ENCODE peak calls at places on chromosomes 16 and 17, in five cellular contexts. Q is H1, X is HCT116, U is K562, D is HepG2. C is an unnamed sample.

GRCh38 chr17:3647251-3647650 is 10.7 kb downstream of the CTNS start:
- DNase-seq in Q (no peak), X (no peak), D (no peak), U (no peak), C (no peak)

GRCh38 chr17:50212121-50212843 is 10.9 kb upstream of the COL1A1 start:
- DNase-seq in U (peak; percentile 83), D (no peak), Q (peak; percentile 39), X (no peak), C (no peak)

GRCh38 chr17:76691379-76692191 is 19.2 kb downstream of the MXRA7 start:
- DNase-seq in U (no peak), D (peak; percentile 86), X (no peak), Q (no peak), C (no peak)

GRCh38 chr17:81153340-81153803 is 11.9 kb upstream of the PVALEF start:
- DNase-seq in Q (no peak), X (no peak), D (no peak), U (peak; percentile 79), C (no peak)

GRCh38 chr17:57366558-57367351 is 110.4 kb downstream of the MSI2 start:
- DNase-seq in D (peak; percentile 75), Q (no peak), X (no peak), U (peak; percentile 75), C (no peak)

GRCh38 chr16:74984194-74984669 is 691 bp downstream of the WDR59 start:
- DNase-seq in X (no peak), U (peak; percentile 51), D (peak; percentile 18), Q (no peak), C (no peak)

GRCh38 chr16:78478267-78478821 is 378.9 kb downstream of the WWOX start:
- DNase-seq in U (peak; percentile 6), D (no peak), X (no peak), Q (peak; percentile 64), C (no peak)

GRCh38 chr16:5056347-5056746 is 9.4 kb downstream of the C16orf89 start:
- DNase-seq in U (peak; percentile 65), D (peak; percentile 65), X (peak; percentile 37), Q (peak; percentile 81), C (no peak)

GRCh38 chr17:29113334-29113733 is 66.9 kb downstream of the MYO18A start:
- DNase-seq in D (no peak), U (no peak), X (no peak), Q (no peak), C (no peak)

DNA sequence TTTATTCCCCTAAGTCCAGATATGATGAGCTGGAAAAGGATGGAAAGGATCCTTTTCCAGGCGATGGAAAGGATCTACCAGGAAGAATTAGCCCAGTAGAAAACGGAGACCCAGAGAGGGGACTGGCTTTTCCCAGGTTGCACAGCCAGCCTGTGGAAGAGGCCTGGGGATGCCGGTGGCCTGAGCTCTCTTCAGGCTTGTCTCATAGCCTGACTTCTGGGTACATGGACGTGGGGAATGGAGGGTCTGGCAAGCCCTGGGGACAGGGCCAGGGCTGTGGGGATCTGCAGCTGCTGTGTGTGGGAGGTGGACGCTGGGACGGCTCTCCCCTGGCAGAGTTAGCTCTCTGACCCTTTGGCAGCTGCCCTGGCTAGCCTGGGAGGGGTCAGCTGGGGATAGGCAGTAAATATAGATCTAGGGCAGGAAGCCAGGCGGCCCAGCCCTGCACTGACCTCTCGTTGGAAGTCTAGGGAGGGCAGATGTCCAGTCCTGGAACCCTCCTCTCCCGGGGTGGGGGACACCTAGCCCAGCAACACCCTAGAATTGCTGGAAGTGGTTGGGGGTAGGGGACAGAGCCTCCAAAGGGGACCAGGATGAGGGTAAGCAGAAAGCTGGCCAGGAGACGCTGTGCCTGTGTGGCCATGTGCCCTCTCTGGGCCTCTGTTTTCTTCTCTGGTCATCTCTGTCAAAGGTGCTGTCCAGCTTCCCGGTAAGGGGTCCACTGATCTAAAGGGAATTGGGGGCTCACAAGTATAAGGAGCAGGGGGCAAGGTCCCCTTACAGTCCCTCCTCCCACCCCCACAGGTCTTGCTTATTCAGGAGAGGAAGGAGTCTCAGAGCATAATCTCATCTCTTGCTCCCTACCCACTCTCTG is 20.4 kb downstream of the SLC4A1 start:
- DNase-seq in D (no peak), Q (no peak), U (no peak), X (no peak), C (no peak)
- TF ChIP-seq SRF in D (no peak), Q (no peak), U (no peak), X (no peak), C (no peak)

GRCh38 chr16:8963825-8964441 is at the start of gene USP7:
- DNase-seq in D (peak; percentile 86), Q (peak; percentile 89), U (peak; percentile 94), X (peak; percentile 63), C (no peak)
- TF ChIP-seq POLR2A in D (peak; percentile 22), Q (no peak), U (peak; percentile 50), X (peak; percentile 44), C (peak; percentile 89)

DNA sequence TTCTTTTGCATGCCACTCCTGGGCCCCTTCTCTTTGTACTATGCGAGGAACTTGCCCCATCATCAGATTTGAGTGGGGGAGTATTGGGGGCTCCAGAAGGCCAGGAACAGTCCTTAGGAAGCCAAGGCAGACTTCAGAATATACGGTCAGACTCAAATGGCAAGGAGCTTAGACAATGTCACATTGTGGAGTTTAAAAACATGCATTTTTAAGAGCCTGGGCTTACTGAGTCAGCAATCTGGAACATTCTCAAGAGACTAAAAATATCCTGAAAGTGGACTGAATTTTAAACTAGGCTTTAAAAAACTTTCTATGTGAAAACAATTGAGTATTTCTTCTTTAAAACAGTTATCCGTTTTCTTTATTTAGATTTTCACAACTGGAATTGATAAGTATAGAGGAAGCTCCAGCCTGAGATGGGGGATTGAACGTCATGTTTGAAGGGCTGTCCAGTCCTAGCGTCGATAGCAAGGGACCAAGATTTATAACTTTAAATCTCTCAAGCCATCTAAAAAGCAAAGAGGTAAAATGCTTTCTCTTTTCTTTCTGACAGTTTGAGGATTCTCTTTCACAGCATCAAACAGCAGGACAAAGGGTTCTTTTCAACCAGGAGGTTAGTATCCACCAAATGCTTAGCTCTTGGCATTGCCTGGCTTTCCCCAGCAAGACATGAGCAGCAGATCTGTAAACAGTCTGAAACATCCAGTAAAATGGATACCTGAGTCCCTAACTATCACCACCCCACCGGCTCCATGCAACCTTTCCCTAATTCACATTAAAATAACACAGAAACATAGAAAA is 45.8 kb upstream of the CDRT4 start:
- DNase-seq in X (no peak), D (no peak), U (no peak), Q (no peak), C (no peak)
- TF ChIP-seq SRF in X (no peak), D (no peak), U (no peak), Q (no peak), C (no peak)

GRCh38 chr17:17781591-17782424 is 55.0 kb downstream of the SREBF1 start:
- DNase-seq in D (no peak), X (no peak), Q (peak; percentile 68), U (no peak), C (no peak)

GRCh38 chr17:17779015-17779611 is 57.7 kb downstream of the SREBF1 start:
- DNase-seq in D (peak; percentile 62), X (no peak), U (no peak), Q (no peak), C (no peak)

GRCh38 chr17:17782425-17783120 is 54.2 kb downstream of the SREBF1 start:
- DNase-seq in U (peak; percentile 38), D (no peak), Q (peak; percentile 77), X (no peak), C (no peak)

GRCh38 chr17:17783121-17783824 is 53.5 kb downstream of the SREBF1 start:
- DNase-seq in U (peak; percentile 75), Q (peak; percentile 83), D (no peak), X (no peak), C (peak; percentile 33)

GRCh38 chr17:17780941-17781590 is 55.7 kb downstream of the SREBF1 start:
- DNase-seq in X (no peak), U (no peak), Q (peak; percentile 77), D (no peak), C (no peak)
- TF ChIP-seq POLR2A in X (no peak), U (no peak), Q (no peak), D (no peak), C (no peak)

GRCh38 chr17:6306820-6307219 is 128.1 kb downstream of the AIPL1 start:
- DNase-seq in X (no peak), D (no peak), U (no peak), Q (no peak), C (no peak)
- TF ChIP-seq SRF in X (no peak), D (no peak), U (no peak), Q (no peak), C (no peak)

GRCh38 chr16:83622010-83622409 is 185.8 kb upstream of the HSBP1 start:
- DNase-seq in D (no peak), U (no peak), Q (no peak), X (no peak), C (no peak)
- TF ChIP-seq POLR2A in D (no peak), U (no peak), Q (no peak), X (no peak), C (no peak)

C was measured in GM12878.